ENCODE peak calls at places on chromosomes 13 and 19, in ten cellular contexts. One of them, this sample, is unnamed.

GRCh38 chr13:65595881-65596280 is 1634.3 kb downstream of the PCDH9 start:
- DNase-seq in colonic mucosa: no peak
- DNase-seq in HCT116: no peak
- DNase-seq in CD4-positive, CD25-positive, alpha-beta regulatory T cell: no peak
- DNase-seq in left ventricle myocardium inferior: no peak
- DNase-seq in iPS DF 6.9: no peak
- DNase-seq in cardiac muscle cell: no peak
- DNase-seq in psoas muscle: no peak
- DNase-seq in ascending aorta: no peak
- DNase-seq in H9: no peak
- DNase-seq in this sample: no peak

GRCh38 chr13:49649244-49649962 is 21.1 kb downstream of the ARL11 start:
- DNase-seq in colonic mucosa: no peak
- DNase-seq in HCT116: no peak
- DNase-seq in CD4-positive, CD25-positive, alpha-beta regulatory T cell: no peak
- DNase-seq in left ventricle myocardium inferior: no peak
- DNase-seq in iPS DF 6.9: no peak
- DNase-seq in cardiac muscle cell: peak; percentile 45
- DNase-seq in psoas muscle: no peak
- DNase-seq in ascending aorta: no peak
- DNase-seq in H9: no peak
- DNase-seq in this sample: no peak

GRCh38 chr13:37403776-37404497 is 194.6 kb downstream of the POSTN start:
- DNase-seq in colonic mucosa: no peak
- DNase-seq in HCT116: no peak
- DNase-seq in CD4-positive, CD25-positive, alpha-beta regulatory T cell: no peak
- DNase-seq in left ventricle myocardium inferior: no peak
- DNase-seq in iPS DF 6.9: no peak
- DNase-seq in cardiac muscle cell: no peak
- DNase-seq in psoas muscle: no peak
- DNase-seq in ascending aorta: no peak
- DNase-seq in H9: no peak
- DNase-seq in this sample: no peak

GRCh38 chr19:40247178-40247577 is 20.7 kb upstream of the CCNP start:
- DNase-seq in colonic mucosa: no peak
- DNase-seq in HCT116: no peak
- DNase-seq in CD4-positive, CD25-positive, alpha-beta regulatory T cell: no peak
- DNase-seq in left ventricle myocardium inferior: no peak
- DNase-seq in iPS DF 6.9: no peak
- DNase-seq in cardiac muscle cell: no peak
- DNase-seq in psoas muscle: no peak
- DNase-seq in ascending aorta: no peak
- DNase-seq in H9: no peak
- DNase-seq in this sample: no peak

GRCh38 chr13:113959198-113959597 is 14.7 kb downstream of the C13orf46 start:
- DNase-seq in colonic mucosa: no peak
- DNase-seq in HCT116: no peak
- DNase-seq in CD4-positive, CD25-positive, alpha-beta regulatory T cell: no peak
- DNase-seq in left ventricle myocardium inferior: no peak
- DNase-seq in iPS DF 6.9: no peak
- DNase-seq in cardiac muscle cell: no peak
- DNase-seq in psoas muscle: peak; percentile 14
- DNase-seq in ascending aorta: no peak
- DNase-seq in H9: no peak
- DNase-seq in this sample: no peak

GRCh38 chr19:51508059-51508733 is 6.6 kb upstream of the SIGLEC12 start:
- DNase-seq in colonic mucosa: no peak
- DNase-seq in HCT116: no peak
- DNase-seq in CD4-positive, CD25-positive, alpha-beta regulatory T cell: no peak
- DNase-seq in left ventricle myocardium inferior: no peak
- DNase-seq in iPS DF 6.9: no peak
- DNase-seq in cardiac muscle cell: no peak
- DNase-seq in psoas muscle: no peak
- DNase-seq in ascending aorta: no peak
- DNase-seq in H9: no peak
- DNase-seq in this sample: no peak

GRCh38 chr13:51763486-51763885 is 40.5 kb downstream of the DHRS12 start:
- DNase-seq in colonic mucosa: no peak
- DNase-seq in HCT116: no peak
- DNase-seq in CD4-positive, CD25-positive, alpha-beta regulatory T cell: no peak
- DNase-seq in left ventricle myocardium inferior: no peak
- DNase-seq in iPS DF 6.9: no peak
- DNase-seq in cardiac muscle cell: no peak
- DNase-seq in psoas muscle: no peak
- DNase-seq in ascending aorta: no peak
- DNase-seq in H9: no peak
- DNase-seq in this sample: no peak

GRCh38 chr19:54125713-54126112 is 10.2 kb downstream of the PRPF31 start:
- DNase-seq in colonic mucosa: no peak
- DNase-seq in HCT116: no peak
- DNase-seq in CD4-positive, CD25-positive, alpha-beta regulatory T cell: no peak
- DNase-seq in left ventricle myocardium inferior: no peak
- DNase-seq in iPS DF 6.9: no peak
- DNase-seq in cardiac muscle cell: no peak
- DNase-seq in psoas muscle: no peak
- DNase-seq in ascending aorta: no peak
- DNase-seq in H9: no peak
- DNase-seq in this sample: no peak

GRCh38 chr19:461664-462551 is 1.1 kb upstream of the SHC2 start:
- DNase-seq in colonic mucosa: peak; percentile 72
- DNase-seq in HCT116: no peak
- DNase-seq in CD4-positive, CD25-positive, alpha-beta regulatory T cell: no peak
- DNase-seq in left ventricle myocardium inferior: peak; percentile 33
- DNase-seq in iPS DF 6.9: no peak
- DNase-seq in cardiac muscle cell: peak; percentile 39
- DNase-seq in psoas muscle: no peak
- DNase-seq in ascending aorta: no peak
- DNase-seq in H9: peak; percentile 73
- DNase-seq in this sample: no peak

GRCh38 chr13:80083097-80083429 is 257.9 kb downstream of the SPRY2 start:
- DNase-seq in colonic mucosa: no peak
- DNase-seq in HCT116: no peak
- DNase-seq in CD4-positive, CD25-positive, alpha-beta regulatory T cell: no peak
- DNase-seq in left ventricle myocardium inferior: no peak
- DNase-seq in iPS DF 6.9: no peak
- DNase-seq in cardiac muscle cell: no peak
- DNase-seq in psoas muscle: no peak
- DNase-seq in ascending aorta: no peak
- DNase-seq in H9: no peak
- DNase-seq in this sample: no peak
- H3K27ac ChIP-seq in colonic mucosa: no peak overlapping the region
- H3K27ac ChIP-seq in HCT116: no peak overlapping the region
- H3K27ac ChIP-seq in CD4-positive, CD25-positive, alpha-beta regulatory T cell: no peak overlapping the region
- H3K27ac ChIP-seq in left ventricle myocardium inferior: no peak overlapping the region
- H3K27ac ChIP-seq in iPS DF 6.9: no peak overlapping the region
- H3K27ac ChIP-seq in cardiac muscle cell: no peak overlapping the region
- H3K27ac ChIP-seq in psoas muscle: peak overlapping the region; percentile 39
- H3K27ac ChIP-seq in ascending aorta: peak overlapping the region; percentile 51
- H3K27ac ChIP-seq in H9: no peak overlapping the region
- H3K27ac ChIP-seq in this sample: peak overlapping the region; percentile 24

GRCh38 chr13:46596501-46596900 is 43.5 kb downstream of the LRCH1 start:
- DNase-seq in colonic mucosa: no peak
- DNase-seq in HCT116: no peak
- DNase-seq in CD4-positive, CD25-positive, alpha-beta regulatory T cell: no peak
- DNase-seq in left ventricle myocardium inferior: no peak
- DNase-seq in iPS DF 6.9: no peak
- DNase-seq in cardiac muscle cell: no peak
- DNase-seq in psoas muscle: no peak
- DNase-seq in ascending aorta: no peak
- DNase-seq in H9: no peak
- DNase-seq in this sample: no peak
- H3K4me1 ChIP-seq in colonic mucosa: peaks cover 3% of the 10 kb centered on the region
- H3K4me1 ChIP-seq in HCT116: peaks cover 25% of the 10 kb centered on the region
- H3K4me1 ChIP-seq in CD4-positive, CD25-positive, alpha-beta regulatory T cell: peaks cover 44% of the 10 kb centered on the region
- H3K4me1 ChIP-seq in left ventricle myocardium inferior: peaks cover 89% of the 10 kb centered on the region
- H3K4me1 ChIP-seq in iPS DF 6.9: no peaks in the 10 kb centered on the region
- H3K4me1 ChIP-seq in cardiac muscle cell: peaks cover 14% of the 10 kb centered on the region
- H3K4me1 ChIP-seq in psoas muscle: peaks cover 29% of the 10 kb centered on the region
- H3K4me1 ChIP-seq in ascending aorta: peaks cover 12% of the 10 kb centered on the region
- H3K4me1 ChIP-seq in H9: peaks cover 1% of the 10 kb centered on the region
- H3K4me1 ChIP-seq in this sample: peaks cover 78% of the 10 kb centered on the region

GRCh38 chr13:32210081-32210480 is 105.1 kb downstream of the ZAR1L start:
- DNase-seq in colonic mucosa: no peak
- DNase-seq in HCT116: no peak
- DNase-seq in CD4-positive, CD25-positive, alpha-beta regulatory T cell: no peak
- DNase-seq in left ventricle myocardium inferior: no peak
- DNase-seq in iPS DF 6.9: no peak
- DNase-seq in cardiac muscle cell: no peak
- DNase-seq in psoas muscle: no peak
- DNase-seq in ascending aorta: no peak
- DNase-seq in H9: no peak
- DNase-seq in this sample: no peak
- H3K27ac ChIP-seq in colonic mucosa: no peak overlapping the region
- H3K27ac ChIP-seq in HCT116: no peak overlapping the region
- H3K27ac ChIP-seq in CD4-positive, CD25-positive, alpha-beta regulatory T cell: no peak overlapping the region
- H3K27ac ChIP-seq in left ventricle myocardium inferior: peak overlapping the region; percentile 82
- H3K27ac ChIP-seq in iPS DF 6.9: no peak overlapping the region
- H3K27ac ChIP-seq in cardiac muscle cell: peak overlapping the region; percentile 8
- H3K27ac ChIP-seq in psoas muscle: no peak overlapping the region
- H3K27ac ChIP-seq in ascending aorta: peak overlapping the region; percentile 7
- H3K27ac ChIP-seq in H9: no peak overlapping the region
- H3K27ac ChIP-seq in this sample: peak overlapping the region; percentile 63

GRCh38 chr13:99062593-99062992 is 84.7 kb upstream of the DOCK9 start:
- DNase-seq in colonic mucosa: no peak
- DNase-seq in HCT116: no peak
- DNase-seq in CD4-positive, CD25-positive, alpha-beta regulatory T cell: no peak
- DNase-seq in left ventricle myocardium inferior: peak; percentile 30
- DNase-seq in iPS DF 6.9: no peak
- DNase-seq in cardiac muscle cell: no peak
- DNase-seq in psoas muscle: no peak
- DNase-seq in ascending aorta: no peak
- DNase-seq in H9: no peak
- DNase-seq in this sample: peak; percentile 27
- H3K4me1 ChIP-seq in colonic mucosa: no peaks in the 10 kb centered on the region
- H3K4me1 ChIP-seq in HCT116: peaks cover 19% of the 10 kb centered on the region
- H3K4me1 ChIP-seq in CD4-positive, CD25-positive, alpha-beta regulatory T cell: peaks cover 15% of the 10 kb centered on the region
- H3K4me1 ChIP-seq in left ventricle myocardium inferior: peaks cover 69% of the 10 kb centered on the region
- H3K4me1 ChIP-seq in iPS DF 6.9: no peaks in the 10 kb centered on the region
- H3K4me1 ChIP-seq in cardiac muscle cell: peaks cover 15% of the 10 kb centered on the region
- H3K4me1 ChIP-seq in psoas muscle: no peaks in the 10 kb centered on the region
- H3K4me1 ChIP-seq in ascending aorta: no peaks in the 10 kb centered on the region
- H3K4me1 ChIP-seq in H9: no peaks in the 10 kb centered on the region
- H3K4me1 ChIP-seq in this sample: no peaks in the 10 kb centered on the region

GRCh38 chr19:18041054-18041453 is 33.1 kb downstream of the ARRDC2 start:
- DNase-seq in colonic mucosa: no peak
- DNase-seq in HCT116: no peak
- DNase-seq in CD4-positive, CD25-positive, alpha-beta regulatory T cell: no peak
- DNase-seq in left ventricle myocardium inferior: no peak
- DNase-seq in iPS DF 6.9: no peak
- DNase-seq in cardiac muscle cell: no peak
- DNase-seq in psoas muscle: no peak
- DNase-seq in ascending aorta: no peak
- DNase-seq in H9: no peak
- DNase-seq in this sample: no peak

GRCh38 chr19:18049390-18049789 is 37.3 kb downstream of the IL12RB1 start:
- DNase-seq in colonic mucosa: peak; percentile 82
- DNase-seq in HCT116: no peak
- DNase-seq in CD4-positive, CD25-positive, alpha-beta regulatory T cell: no peak
- DNase-seq in left ventricle myocardium inferior: peak; percentile 96
- DNase-seq in iPS DF 6.9: no peak
- DNase-seq in cardiac muscle cell: no peak
- DNase-seq in psoas muscle: peak; percentile 95
- DNase-seq in ascending aorta: peak; percentile 96
- DNase-seq in H9: no peak
- DNase-seq in this sample: peak; percentile 98

GRCh38 chr19:18044825-18045304 is 36.9 kb downstream of the ARRDC2 start:
- DNase-seq in colonic mucosa: peak; percentile 89
- DNase-seq in HCT116: no peak
- DNase-seq in CD4-positive, CD25-positive, alpha-beta regulatory T cell: peak; percentile 78
- DNase-seq in left ventricle myocardium inferior: peak; percentile 74
- DNase-seq in iPS DF 6.9: no peak
- DNase-seq in cardiac muscle cell: no peak
- DNase-seq in psoas muscle: peak; percentile 85
- DNase-seq in ascending aorta: peak; percentile 85
- DNase-seq in H9: peak; percentile 56
- DNase-seq in this sample: peak; percentile 78

GRCh38 chr19:18046066-18046718 is 38.2 kb downstream of the ARRDC2 start:
- DNase-seq in colonic mucosa: no peak
- DNase-seq in HCT116: peak; percentile 37
- DNase-seq in CD4-positive, CD25-positive, alpha-beta regulatory T cell: no peak
- DNase-seq in left ventricle myocardium inferior: no peak
- DNase-seq in iPS DF 6.9: no peak
- DNase-seq in cardiac muscle cell: no peak
- DNase-seq in psoas muscle: peak; percentile 68
- DNase-seq in ascending aorta: no peak
- DNase-seq in H9: no peak
- DNase-seq in this sample: no peak

GRCh38 chr19:18045307-18046013 is 37.5 kb downstream of the ARRDC2 start:
- DNase-seq in colonic mucosa: no peak
- DNase-seq in HCT116: no peak
- DNase-seq in CD4-positive, CD25-positive, alpha-beta regulatory T cell: no peak
- DNase-seq in left ventricle myocardium inferior: no peak
- DNase-seq in iPS DF 6.9: no peak
- DNase-seq in cardiac muscle cell: no peak
- DNase-seq in psoas muscle: no peak
- DNase-seq in ascending aorta: no peak
- DNase-seq in H9: no peak
- DNase-seq in this sample: no peak
- H3K27ac ChIP-seq in colonic mucosa: peak overlapping the region; percentile 85
- H3K27ac ChIP-seq in HCT116: peak overlapping the region; percentile 49
- H3K27ac ChIP-seq in CD4-positive, CD25-positive, alpha-beta regulatory T cell: peak overlapping the region; percentile 68
- H3K27ac ChIP-seq in left ventricle myocardium inferior: peak overlapping the region; percentile 88
- H3K27ac ChIP-seq in iPS DF 6.9: no peak overlapping the region
- H3K27ac ChIP-seq in cardiac muscle cell: no peak overlapping the region
- H3K27ac ChIP-seq in psoas muscle: peak overlapping the region; percentile 90
- H3K27ac ChIP-seq in ascending aorta: peak overlapping the region; percentile 52
- H3K27ac ChIP-seq in H9: no peak overlapping the region
- H3K27ac ChIP-seq in this sample: peak overlapping the region; percentile 81

GRCh38 chr19:10286803-10287737 is at the start of gene ICAM4:
- DNase-seq in colonic mucosa: peak; percentile 54
- DNase-seq in HCT116: no peak
- DNase-seq in CD4-positive, CD25-positive, alpha-beta regulatory T cell: no peak
- DNase-seq in left ventricle myocardium inferior: peak; percentile 87
- DNase-seq in iPS DF 6.9: no peak
- DNase-seq in cardiac muscle cell: peak; percentile 71
- DNase-seq in psoas muscle: peak; percentile 77
- DNase-seq in ascending aorta: no peak
- DNase-seq in H9: peak; percentile 76
- DNase-seq in this sample: no peak
- H3K4me1 ChIP-seq in colonic mucosa: peaks cover 40% of the 10 kb centered on the region
- H3K4me1 ChIP-seq in HCT116: peaks cover 66% of the 10 kb centered on the region
- H3K4me1 ChIP-seq in CD4-positive, CD25-positive, alpha-beta regulatory T cell: peaks cover 58% of the 10 kb centered on the region
- H3K4me1 ChIP-seq in left ventricle myocardium inferior: peaks cover 73% of the 10 kb centered on the region
- H3K4me1 ChIP-seq in iPS DF 6.9: peaks cover 6% of the 10 kb centered on the region
- H3K4me1 ChIP-seq in cardiac muscle cell: no peaks in the 10 kb centered on the region
- H3K4me1 ChIP-seq in psoas muscle: peaks cover 37% of the 10 kb centered on the region
- H3K4me1 ChIP-seq in ascending aorta: peaks cover 9% of the 10 kb centered on the region
- H3K4me1 ChIP-seq in H9: no peaks in the 10 kb centered on the region
- H3K4me1 ChIP-seq in this sample: no peaks in the 10 kb centered on the region

DNA sequence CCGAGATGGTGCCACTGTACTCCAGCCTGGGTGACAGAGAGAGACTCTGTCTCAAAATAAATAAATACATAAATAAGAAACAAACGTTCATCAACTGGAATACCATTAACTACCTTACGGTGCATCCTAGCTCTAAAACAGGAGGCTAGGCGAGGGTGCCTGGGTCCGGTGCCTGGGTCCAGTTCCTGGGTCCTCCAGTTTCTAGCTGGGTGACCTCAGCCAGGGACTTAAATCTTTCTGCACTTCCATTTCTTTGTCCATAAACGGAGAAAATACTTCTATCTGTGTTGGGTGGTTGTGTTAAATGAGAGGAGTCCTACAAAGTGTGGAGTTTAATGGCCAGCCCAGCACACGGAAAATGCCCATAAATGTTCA is 34.0 kb downstream of the RFX2 start:
- DNase-seq in colonic mucosa: no peak
- DNase-seq in HCT116: no peak
- DNase-seq in CD4-positive, CD25-positive, alpha-beta regulatory T cell: no peak
- DNase-seq in left ventricle myocardium inferior: no peak
- DNase-seq in iPS DF 6.9: no peak
- DNase-seq in cardiac muscle cell: no peak
- DNase-seq in psoas muscle: no peak
- DNase-seq in ascending aorta: peak; percentile 60
- DNase-seq in H9: no peak
- DNase-seq in this sample: no peak
- H3K27ac ChIP-seq in colonic mucosa: no peak overlapping the region
- H3K27ac ChIP-seq in HCT116: no peak overlapping the region
- H3K27ac ChIP-seq in CD4-positive, CD25-positive, alpha-beta regulatory T cell: no peak overlapping the region
- H3K27ac ChIP-seq in left ventricle myocardium inferior: no peak overlapping the region
- H3K27ac ChIP-seq in iPS DF 6.9: no peak overlapping the region
- H3K27ac ChIP-seq in cardiac muscle cell: no peak overlapping the region
- H3K27ac ChIP-seq in psoas muscle: peak overlapping the region; percentile 1
- H3K27ac ChIP-seq in ascending aorta: peak overlapping the region; percentile 89
- H3K27ac ChIP-seq in H9: no peak overlapping the region
- H3K27ac ChIP-seq in this sample: peak overlapping the region; percentile 85